ENCODE peak calls at places on chromosomes 6 and 20, in eight cellular contexts. I is esophagus squamous epithelium, T is prostate gland, C is GM23338, J is fibroblast of mammary gland, R is fibroblast of the aortic adventitia, W is pancreas, Y is HL-60. Q is an unnamed sample.

GRCh38 chr6:144824018-144824417 is 538.9 kb downstream of the UTRN start:
- DNase-seq in I (no peak), Y (no peak), R (no peak), W (no peak), T (no peak), C (no peak), J (no peak), Q (no peak)

GRCh38 chr20:43778375-43778774 is 51.6 kb upstream of the GTSF1L start:
- DNase-seq in W (no peak), I (no peak), Y (no peak), C (no peak), T (no peak), R (peak; percentile 3), J (no peak), Q (no peak)

GRCh38 chr6:140071115-140071514 is 696.7 kb upstream of the CITED2 start:
- DNase-seq in T (peak; percentile 26), J (peak; percentile 67), W (no peak), C (no peak), Y (no peak), I (no peak), R (peak; percentile 97), Q (peak; percentile 93)

GRCh38 chr20:46365483-46366215 is 40.8 kb downstream of the ELMO2 start:
- DNase-seq in J (no peak), I (no peak), W (no peak), T (no peak), C (no peak), R (no peak), Y (no peak), Q (no peak)

GRCh38 chr6:160060221-160060620 is 61.4 kb upstream of the SLC22A1 start:
- DNase-seq in J (no peak), I (no peak), W (no peak), C (no peak), Y (no peak), R (no peak), T (no peak), Q (no peak)

GRCh38 chr20:17381701-17382100 is 149.5 kb downstream of the BFSP1 start:
- DNase-seq in R (no peak), C (no peak), J (no peak), Y (no peak), T (no peak), W (no peak), I (no peak), Q (no peak)

GRCh38 chr6:109224107-109224875 is 129.0 kb downstream of the CEP57L1 start:
- DNase-seq in C (no peak), R (no peak), W (no peak), T (no peak), J (no peak), I (no peak), Y (no peak), Q (no peak)

GRCh38 chr6:7246401-7247178 is 66.4 kb downstream of the SSR1 start:
- DNase-seq in W (no peak), I (no peak), Y (no peak), C (peak; percentile 71), J (no peak), R (no peak), T (no peak), Q (no peak)

GRCh38 chr6:123587838-123588545 is 48.8 kb downstream of the TRDN start:
- DNase-seq in I (no peak), C (peak; percentile 67), R (no peak), J (no peak), T (no peak), Y (no peak), W (no peak), Q (no peak)

GRCh38 chr6:163745566-163746400 is 331.3 kb downstream of the QKI start:
- DNase-seq in I (no peak), R (peak; percentile 20), W (peak; percentile 18), C (no peak), T (no peak), J (peak; percentile 90), Y (no peak), Q (no peak)

GRCh38 chr6:154882107-154882506 is 113.0 kb upstream of the TIAM2 start:
- DNase-seq in C (no peak), Y (no peak), I (no peak), T (peak; percentile 52), R (peak; percentile 51), W (no peak), J (peak; percentile 65), Q (peak; percentile 57)

GRCh38 chr6:107331409-107332386 is 127.7 kb downstream of the PDSS2 start:
- DNase-seq in T (no peak), R (no peak), I (no peak), C (no peak), W (no peak), Y (no peak), J (no peak), Q (no peak)

GRCh38 chr20:23231561-23232218 is 118.9 kb upstream of the NXT1 start:
- DNase-seq in J (peak; percentile 81), Y (no peak), T (no peak), C (no peak), W (no peak), R (peak; percentile 71), I (no peak), Q (no peak)

GRCh38 chr6:41836022-41836659 is 48.6 kb downstream of the TOMM6 start:
- DNase-seq in W (no peak), T (no peak), I (no peak), J (peak; percentile 15), Y (no peak), C (no peak), R (peak; percentile 4), Q (no peak)

GRCh38 chr20:8129211-8129986 is 2.7 kb upstream of the PLCB1 start:
- DNase-seq in T (no peak), R (peak; percentile 72), Y (no peak), W (no peak), J (no peak), C (no peak), I (no peak), Q (no peak)

GRCh38 chr20:42258568-42258967 is 640.4 kb upstream of the CHD6 start:
- DNase-seq in R (no peak), Y (no peak), T (no peak), J (no peak), I (no peak), W (no peak), C (no peak), Q (no peak)

GRCh38 chr20:20849126-20849525 is 136.7 kb upstream of the RALGAPA2 start:
- DNase-seq in Y (no peak), R (no peak), T (no peak), J (no peak), W (no peak), C (no peak), I (no peak), Q (no peak)

GRCh38 chr6:12348530-12349511 is 58.7 kb downstream of the EDN1 start:
- DNase-seq in J (peak; percentile 65), T (no peak), C (no peak), W (no peak), Y (no peak), R (peak; percentile 68), I (no peak), Q (no peak)

DNA sequence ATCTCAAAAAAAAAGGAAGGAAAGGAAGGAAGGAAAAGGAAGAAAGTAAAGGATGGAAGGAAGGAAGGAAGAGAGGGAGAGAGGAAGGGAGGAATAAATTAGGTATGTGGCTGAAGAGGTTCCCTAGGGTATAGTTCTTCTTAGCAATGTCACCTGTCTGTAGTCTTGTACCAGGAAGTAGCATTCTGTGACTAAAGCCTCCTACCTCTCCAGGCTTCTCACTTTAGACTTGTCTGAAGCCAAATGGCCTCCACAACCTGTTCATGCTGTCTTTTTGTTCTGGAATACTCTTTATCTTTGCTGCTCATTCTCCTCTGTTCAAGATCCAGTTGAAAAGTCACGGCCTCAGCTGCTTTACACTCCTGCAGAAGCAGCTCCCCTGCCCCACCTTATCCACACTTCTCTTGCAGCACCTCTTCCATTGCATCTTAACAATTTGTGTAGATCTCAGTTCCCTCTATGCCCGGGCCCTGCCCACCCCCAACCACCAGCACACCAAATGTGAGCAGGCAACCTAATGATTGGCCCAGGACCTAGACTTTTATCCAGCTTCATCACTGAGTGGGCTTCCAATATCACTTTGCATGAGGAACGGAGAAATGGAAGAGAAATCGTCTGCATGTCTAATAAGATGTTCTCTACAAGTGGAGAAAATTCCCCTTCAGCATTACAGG is 19.1 kb downstream of the GCNT2 start:
- DNase-seq in J (no peak), W (no peak), I (no peak), T (no peak), R (no peak), Y (no peak), C (no peak), Q (no peak)
- H3K4me3 ChIP-seq in J (no peak overlapping the region), W (no peak overlapping the region), I (no peak overlapping the region), T (no peak overlapping the region), R (no peak overlapping the region), Y (no peak overlapping the region), C (no peak overlapping the region), Q (no peak overlapping the region)

DNA sequence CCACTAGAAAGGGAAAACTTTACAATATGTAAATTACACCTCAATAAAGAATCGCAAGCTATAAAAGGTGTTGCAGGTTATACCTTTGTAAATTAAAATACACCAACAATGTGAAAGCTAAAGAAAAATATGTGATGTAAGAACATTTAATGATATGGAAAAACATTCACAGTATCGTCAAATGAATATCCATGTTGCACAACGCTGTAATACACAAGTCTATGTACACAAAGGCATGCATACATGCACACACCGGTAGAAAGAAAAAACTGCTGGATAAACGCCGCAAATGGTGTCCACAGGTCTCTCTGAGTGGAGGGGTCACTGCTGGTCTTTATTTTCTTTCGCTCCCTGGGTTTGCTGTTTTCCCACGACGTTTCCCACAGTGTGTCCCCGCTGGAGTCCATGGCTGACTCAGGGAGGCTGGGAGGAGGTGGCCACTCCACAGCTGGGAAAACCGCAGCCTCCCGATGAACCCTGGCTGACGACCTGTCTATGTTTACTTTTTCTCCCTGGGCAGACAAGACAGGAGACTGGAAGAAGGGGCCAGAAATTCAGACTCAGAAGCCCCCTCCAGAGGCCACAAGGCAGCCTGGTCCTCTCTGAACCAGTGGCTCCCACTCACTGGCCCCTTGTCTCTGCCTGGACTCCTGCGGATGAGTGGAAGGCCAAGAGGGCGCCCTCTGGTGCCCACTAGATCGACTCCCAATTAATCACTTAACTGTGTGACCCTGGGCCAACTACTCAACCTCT is 13.0 kb upstream of the BPI start:
- DNase-seq in I (no peak), C (peak; percentile 92), R (peak; percentile 60), T (no peak), W (no peak), J (peak; percentile 85), Y (no peak), Q (no peak)
- TF ChIP-seq CTCF in I (peak; percentile 11), C (peak; percentile 89), R (peak; percentile 47), T (no peak), W (no peak), J (peak; percentile 58), Y (no peak), Q (peak; percentile 31)

DNA sequence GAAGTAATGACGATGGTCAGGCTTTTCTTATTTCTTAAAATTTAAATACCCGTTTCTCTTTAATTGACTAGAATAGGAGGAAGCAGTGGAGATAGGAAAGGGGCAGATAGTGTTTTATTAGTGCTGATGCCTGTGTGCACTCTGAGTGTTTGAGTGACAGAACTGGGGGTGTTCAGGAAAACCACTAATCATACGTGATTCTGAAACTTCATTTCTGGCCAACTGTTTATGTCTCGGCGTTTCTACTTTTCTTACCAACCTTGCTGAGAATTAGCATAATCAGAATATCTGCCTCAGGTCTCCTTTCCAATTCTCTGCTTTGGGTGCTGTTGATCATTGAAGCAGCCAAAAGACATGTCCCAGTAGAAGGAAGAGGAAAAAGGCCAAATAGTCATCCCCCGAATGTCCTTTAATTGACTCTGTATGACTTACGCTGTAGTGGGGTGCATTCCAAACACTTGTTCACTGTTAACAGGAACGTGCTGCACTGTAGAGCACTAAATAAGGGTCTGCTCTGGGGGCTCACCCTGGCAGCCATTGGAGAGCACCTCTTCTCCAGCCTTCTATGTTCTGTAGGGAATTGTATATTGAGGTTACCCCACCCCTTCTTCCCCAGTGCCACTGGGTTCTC is 152.9 kb downstream of the JARID2 start:
- DNase-seq in Y (no peak), J (no peak), C (no peak), W (no peak), R (no peak), T (no peak), I (no peak), Q (no peak)
- H3K4me3 ChIP-seq in Y (no peak overlapping the region), J (no peak overlapping the region), C (peak overlapping the region; percentile 34), W (no peak overlapping the region), R (no peak overlapping the region), T (no peak overlapping the region), I (no peak overlapping the region), Q (no peak overlapping the region)

GRCh38 chr6:3271756-3272155 is 13.0 kb downstream of the PSMG4 start:
- DNase-seq in I (no peak), T (no peak), C (no peak), Y (no peak), R (no peak), W (no peak), J (no peak), Q (no peak)
- TF ChIP-seq CTCF in I (no peak), T (no peak), C (no peak), Y (no peak), R (no peak), W (no peak), J (no peak), Q (no peak)